ENCODE peak calls at places on chromosome 18, in six cellular contexts. Z, O, F, N, L and H are unnamed samples.

GRCh38 chr18:7084080-7084765 is 33.4 kb downstream of the LAMA1 start:
- DNase-seq in Z (no peak), O (no peak), F (no peak), N (no peak), L (no peak), H (peak)

GRCh38 chr18:47985837-47986236 is 55.4 kb upstream of the SMAD2 start:
- DNase-seq in Z (no peak), O (no peak), F (no peak), N (no peak), L (no peak), H (no peak)

GRCh38 chr18:74493689-74494088 is 2.5 kb upstream of the CNDP2 start:
- DNase-seq in Z (peak), O (peak), F (no peak), N (peak), L (peak), H (peak)

GRCh38 chr18:10336749-10337148 is 117.7 kb upstream of the APCDD1 start:
- DNase-seq in Z (no peak), O (no peak), F (no peak), N (no peak), L (no peak), H (no peak)

GRCh38 chr18:46071894-46072867 is at the start of gene PSTPIP2:
- DNase-seq in Z (peak), O (no peak), F (peak), N (peak), L (peak), H (peak)

GRCh38 chr18:49944681-49945080 is 131.3 kb upstream of the ACAA2 start:
- DNase-seq in Z (no peak), O (no peak), F (no peak), N (no peak), L (no peak), H (no peak)

GRCh38 chr18:50507120-50507590 is 52.7 kb upstream of the MAPK4 start:
- DNase-seq in Z (peak), O (peak), F (no peak), N (no peak), L (no peak), H (peak)

GRCh38 chr18:64322189-64322588 is 173.3 kb upstream of the LINC00305 start:
- DNase-seq in Z (no peak), O (no peak), F (no peak), N (no peak), L (no peak), H (no peak)

GRCh38 chr18:28136071-28136470 is 40.9 kb downstream of the CDH2 start:
- DNase-seq in Z (no peak), O (no peak), F (no peak), N (no peak), L (no peak), H (peak)

GRCh38 chr18:78082776-78083175 is 833.1 kb downstream of the GALR1 start:
- DNase-seq in Z (no peak), O (no peak), F (no peak), N (no peak), L (no peak), H (no peak)

GRCh38 chr18:48913201-48913600 is 37.6 kb downstream of the SMAD7 start:
- DNase-seq in Z (no peak), O (no peak), F (no peak), N (no peak), L (no peak), H (no peak)

GRCh38 chr18:8468911-8469310 is 140.3 kb upstream of the RAB12 start:
- DNase-seq in Z (no peak), O (no peak), F (no peak), N (no peak), L (peak), H (no peak)

GRCh38 chr18:25058520-25058919 is 293.4 kb downstream of the ZNF521 start:
- DNase-seq in Z (peak), O (no peak), F (no peak), N (no peak), L (no peak), H (no peak)

GRCh38 chr18:44895176-44895798 is 214.6 kb downstream of the SETBP1 start:
- DNase-seq in Z (peak), O (peak), F (no peak), N (no peak), L (peak), H (peak)

GRCh38 chr18:58388736-58389135 is 240.2 kb downstream of the ALPK2 start:
- DNase-seq in Z (no peak), O (no peak), F (no peak), N (no peak), L (no peak), H (no peak)

GRCh38 chr18:76450912-76451421 is 44.1 kb downstream of the ZNF516 start:
- DNase-seq in Z (peak), O (no peak), F (no peak), N (no peak), L (no peak), H (peak)

GRCh38 chr18:57708288-57708687 is 86.7 kb upstream of the NARS1 start:
- DNase-seq in Z (no peak), O (no peak), F (no peak), N (no peak), L (no peak), H (no peak)

GRCh38 chr18:75003764-75004690 is 204.9 kb downstream of the PTGR3 start:
- DNase-seq in Z (peak), O (no peak), F (no peak), N (no peak), L (no peak), H (no peak)

GRCh38 chr18:3871687-3872086 is 421.7 kb downstream of the TGIF1 start:
- DNase-seq in Z (no peak), O (no peak), F (no peak), N (no peak), L (no peak), H (no peak)

GRCh38 chr18:44840053-44840826 is 159.6 kb downstream of the SETBP1 start:
- DNase-seq in Z (no peak), O (peak), F (no peak), N (no peak), L (no peak), H (no peak)

GRCh38 chr18:79484661-79485621 is 89.2 kb downstream of the NFATC1 start:
- DNase-seq in Z (no peak), O (no peak), F (peak), N (no peak), L (peak), H (no peak)

GRCh38 chr18:68694316-68694715 is 20.6 kb downstream of the TMX3 start:
- DNase-seq in Z (no peak), O (no peak), F (no peak), N (no peak), L (no peak), H (no peak)

GRCh38 chr18:48152549-48152948 is 222.1 kb upstream of the SMAD2 start:
- DNase-seq in Z (no peak), O (no peak), F (no peak), N (no peak), L (no peak), H (peak)

GRCh38 chr18:8982416-8983183 is 119.9 kb upstream of the NDUFV2 start:
- DNase-seq in Z (peak), O (no peak), F (no peak), N (peak), L (peak), H (peak)

GRCh38 chr18:79953921-79954651 is 2.6 kb upstream of the SLC66A2 start:
- DNase-seq in Z (no peak), O (no peak), F (peak), N (no peak), L (no peak), H (no peak)